ENCODE peak calls at places on chromosomes 16 and 17, in six cellular contexts. P is PC-9, S is OCI-M1, L is NCI-H2029, J is EL, Q is mesothelial cell of epicardium. R is an unnamed sample.

GRCh38 chr17:82376042-82376730 is 4.6 kb downstream of the UTS2R start:
- DNase-seq in S (no peak), L (no peak), Q (no peak), P (no peak), J (no peak), R (no peak)

GRCh38 chr17:65664296-65664695 is 102.8 kb upstream of the AXIN2 start:
- DNase-seq in L (no peak), P (no peak), Q (no peak), J (no peak), S (no peak), R (no peak)

GRCh38 chr16:19071811-19072777 is 4.7 kb downstream of the COQ7 start:
- DNase-seq in L (no peak), J (peak), Q (no peak), S (peak), P (peak), R (no peak)

GRCh38 chr17:45574376-45574775 is 83.9 kb upstream of the PLEKHM1 start:
- DNase-seq in P (no peak), Q (no peak), J (peak), L (no peak), S (no peak), R (no peak)

GRCh38 chr16:25108054-25108453 is 3.5 kb upstream of the LCMT1 start:
- DNase-seq in J (no peak), Q (no peak), L (no peak), P (no peak), S (peak), R (no peak)

GRCh38 chr16:2470603-2471015 is 488 bp upstream of the NTN3 start:
- DNase-seq in L (no peak), P (no peak), Q (no peak), S (no peak), J (no peak), R (no peak)

GRCh38 chr17:75500419-75501216 is 14.7 kb downstream of the CASKIN2 start:
- DNase-seq in Q (no peak), J (no peak), L (no peak), S (no peak), P (no peak), R (no peak)

GRCh38 chr16:59192551-59193199 is 458.6 kb upstream of the GOT2 start:
- DNase-seq in J (peak), P (no peak), Q (no peak), L (no peak), S (peak), R (no peak)

GRCh38 chr16:53768593-53768992 is 64.6 kb downstream of the FTO start:
- DNase-seq in J (peak), L (no peak), Q (no peak), S (peak), P (peak), R (no peak)

GRCh38 chr17:1227917-1228751 is 42.1 kb upstream of the BHLHA9 start:
- DNase-seq in L (no peak), Q (no peak), J (no peak), S (no peak), P (no peak), R (no peak)

GRCh38 chr16:23072084-23072599 is 77.1 kb downstream of the USP31 start:
- DNase-seq in S (no peak), P (no peak), L (no peak), J (peak), Q (no peak), R (no peak)

GRCh38 chr17:49995055-49995738 is at the start of gene DLX3:
- DNase-seq in S (peak), P (peak), J (peak), Q (peak), L (peak), R (no peak)